ENCODE peak calls at places on chromosomes 11 and 22, in four cellular contexts. S is GM12878, D is WTC11, O is K562. Y is an unnamed sample.
A peak's percentile ranks its signal among the peaks of the same experiment; 100 is the strongest.

GRCh38 chr11:60788401-60789110 is 3.4 kb downstream of the MS4A10 start:
- DNase-seq in D (no peak), S (no peak), O (no peak), Y (no peak)

GRCh38 chr11:45788887-45789286 is 16.1 kb upstream of the SLC35C1 start:
- DNase-seq in D (no peak), O (no peak), S (no peak), Y (no peak)

GRCh38 chr11:32087602-32088001 is 3.3 kb upstream of the RCN1 start:
- DNase-seq in S (no peak), D (no peak), O (no peak), Y (no peak)

GRCh38 chr11:93704237-93704636 is 37.1 kb downstream of the TAF1D start:
- DNase-seq in O (no peak), S (no peak), D (peak; percentile 17), Y (peak; percentile 4)

GRCh38 chr11:15884131-15884530 is 472.2 kb downstream of the SOX6 start:
- DNase-seq in O (no peak), D (no peak), S (no peak), Y (no peak)

GRCh38 chr22:31753005-31753633 is 700 bp upstream of the DEPDC5 start:
- DNase-seq in O (peak; percentile 70), D (peak; percentile 84), S (no peak), Y (peak; percentile 87)

GRCh38 chr11:114317738-114318137 is 21.5 kb downstream of the NNMT start:
- DNase-seq in S (no peak), O (peak; percentile 53), D (peak; percentile 65), Y (no peak)

GRCh38 chr11:132346558-132347148 is 976.2 kb downstream of the NTM start:
- DNase-seq in O (no peak), D (no peak), S (no peak), Y (no peak)

GRCh38 chr11:93840981-93841380 is 9.4 kb downstream of the VSTM5 start:
- DNase-seq in D (no peak), S (no peak), O (no peak), Y (no peak)

GRCh38 chr11:76610871-76611475 is 59.6 kb downstream of the LRRC32 start:
- DNase-seq in S (no peak), D (no peak), O (no peak), Y (no peak)

GRCh38 chr22:48103126-48103875 is 1340.9 kb downstream of the TBC1D22A start:
- DNase-seq in D (no peak), S (no peak), O (no peak), Y (no peak)

GRCh38 chr11:14310696-14311095 is 48.3 kb downstream of the RRAS2 start:
- DNase-seq in D (no peak), O (no peak), S (no peak), Y (no peak)

GRCh38 chr11:102603091-102603490 is 22.0 kb downstream of the MMP20 start:
- DNase-seq in D (no peak), O (no peak), S (no peak), Y (peak; percentile 98)

GRCh38 chr11:129992161-129992944 is 10.3 kb downstream of the PRDM10 start:
- DNase-seq in D (peak; percentile 66), S (no peak), O (peak; percentile 73), Y (peak; percentile 82)

GRCh38 chr11:13335319-13335718 is 57.7 kb downstream of the BMAL1 start:
- DNase-seq in D (peak; percentile 83), S (no peak), O (peak; percentile 65), Y (peak; percentile 49)

GRCh38 chr11:68825603-68826002 is 16.1 kb downstream of the CPT1A start:
- DNase-seq in D (peak; percentile 62), S (no peak), O (peak; percentile 37), Y (peak; percentile 58)

GRCh38 chr11:111448420-111448819 is 63.8 kb downstream of the BTG4 start:
- DNase-seq in D (no peak), S (no peak), O (no peak), Y (no peak)

GRCh38 chr22:33918676-33919590 is 1.3 kb downstream of the LARGE1 start:
- DNase-seq in S (no peak), O (no peak), D (peak; percentile 23), Y (peak; percentile 26)

GRCh38 chr11:18203723-18204122 is 31.1 kb downstream of the MRGPRX4 start:
- DNase-seq in O (peak; percentile 59), S (no peak), D (peak; percentile 55), Y (peak; percentile 31)

GRCh38 chr11:6563667-6564066 is 39.7 kb downstream of the RRP8 start:
- DNase-seq in O (no peak), S (no peak), D (no peak), Y (no peak)

GRCh38 chr22:29628982-29629381 is 25.5 kb downstream of the NF2 start:
- DNase-seq in D (no peak), O (no peak), S (no peak), Y (no peak)

GRCh38 chr11:116871248-116871647 is 33.8 kb upstream of the APOA1 start:
- DNase-seq in D (no peak), S (no peak), O (no peak), Y (no peak)

GRCh38 chr11:56917708-56918450 is 70.8 kb upstream of the OR5AK2 start:
- DNase-seq in S (no peak), O (no peak), D (no peak), Y (no peak)

GRCh38 chr11:11463397-11463796 is 110.3 kb upstream of the CSNK2A3 start:
- DNase-seq in S (no peak), D (no peak), O (no peak), Y (no peak)

GRCh38 chr11:122232985-122233384 is 117.0 kb upstream of the BLID start:
- DNase-seq in D (no peak), O (no peak), S (no peak), Y (no peak)

GRCh38 chr22:49947296-49947622 is 13.3 kb upstream of the PIM3 start:
- DNase-seq in O (no peak), D (no peak), S (no peak), Y (no peak)

GRCh38 chr11:105489431-105489830 is 120.4 kb upstream of the GRIA4 start:
- DNase-seq in D (no peak), O (no peak), S (no peak), Y (no peak)

GRCh38 chr11:40421187-40421586 is 1038.3 kb downstream of the LRRC4C start:
- DNase-seq in S (no peak), D (no peak), O (no peak), Y (no peak)

GRCh38 chr22:28711820-28712777 is 29.5 kb downstream of the CHEK2 start:
- DNase-seq in D (no peak), O (no peak), S (no peak), Y (peak; percentile 97)

GRCh38 chr11:72421351-72421750 is 13.0 kb downstream of the CLPB start:
- DNase-seq in S (no peak), D (no peak), O (no peak), Y (no peak)

GRCh38 chr11:15897211-15897960 is 459.0 kb downstream of the SOX6 start:
- DNase-seq in D (no peak), S (no peak), O (no peak), Y (no peak)

GRCh38 chr11:85627998-85628770 is at the start of gene TMEM126B:
- DNase-seq in O (peak; percentile 91), D (peak; percentile 97), S (peak; percentile 84), Y (peak; percentile 95)

GRCh38 chr11:85627332-85627997 is at the start of gene DLG2:
- DNase-seq in S (no peak), D (no peak), O (no peak), Y (no peak)

GRCh38 chr11:85626496-85626895 is 648 bp downstream of the DLG2 start:
- DNase-seq in O (no peak), S (no peak), D (no peak), Y (no peak)

GRCh38 chr11:85634747-85635146 is 6.4 kb downstream of the TMEM126B start:
- DNase-seq in O (no peak), D (no peak), S (no peak), Y (peak; percentile 11)

DNA sequence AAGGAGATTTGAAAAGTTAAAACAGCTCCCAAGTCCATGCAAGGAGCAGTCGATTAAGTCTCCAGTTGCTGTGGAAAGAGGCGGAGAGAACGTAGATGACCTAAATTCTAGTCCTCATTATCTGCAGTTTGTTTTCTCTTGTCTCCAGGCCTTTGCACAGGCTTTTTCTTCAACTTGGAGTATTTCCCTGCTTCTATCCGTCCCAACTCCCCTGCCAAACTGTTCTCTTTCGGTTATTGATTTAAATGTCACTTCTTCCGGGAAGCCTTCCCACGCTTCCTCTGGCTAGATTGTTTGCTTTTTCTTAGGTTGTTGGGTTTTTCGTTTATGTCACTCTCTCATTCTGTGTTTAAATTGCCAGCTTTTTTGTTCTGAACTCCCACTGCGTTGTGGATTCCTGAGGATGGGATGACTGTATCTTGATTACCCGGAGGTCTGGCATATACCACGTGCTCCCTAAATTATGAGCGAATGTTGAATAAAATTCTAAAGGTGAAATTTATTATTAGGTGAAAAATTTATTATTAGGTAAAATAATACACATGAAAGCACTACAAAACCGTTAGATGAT is 463 bp downstream of the TMEM126B start:
- DNase-seq in D (no peak), O (no peak), S (no peak), Y (peak; percentile 9)
- TF ChIP-seq ATF2 in D (no peak), O (no peak), S (no peak), Y (no peak)

DNA sequence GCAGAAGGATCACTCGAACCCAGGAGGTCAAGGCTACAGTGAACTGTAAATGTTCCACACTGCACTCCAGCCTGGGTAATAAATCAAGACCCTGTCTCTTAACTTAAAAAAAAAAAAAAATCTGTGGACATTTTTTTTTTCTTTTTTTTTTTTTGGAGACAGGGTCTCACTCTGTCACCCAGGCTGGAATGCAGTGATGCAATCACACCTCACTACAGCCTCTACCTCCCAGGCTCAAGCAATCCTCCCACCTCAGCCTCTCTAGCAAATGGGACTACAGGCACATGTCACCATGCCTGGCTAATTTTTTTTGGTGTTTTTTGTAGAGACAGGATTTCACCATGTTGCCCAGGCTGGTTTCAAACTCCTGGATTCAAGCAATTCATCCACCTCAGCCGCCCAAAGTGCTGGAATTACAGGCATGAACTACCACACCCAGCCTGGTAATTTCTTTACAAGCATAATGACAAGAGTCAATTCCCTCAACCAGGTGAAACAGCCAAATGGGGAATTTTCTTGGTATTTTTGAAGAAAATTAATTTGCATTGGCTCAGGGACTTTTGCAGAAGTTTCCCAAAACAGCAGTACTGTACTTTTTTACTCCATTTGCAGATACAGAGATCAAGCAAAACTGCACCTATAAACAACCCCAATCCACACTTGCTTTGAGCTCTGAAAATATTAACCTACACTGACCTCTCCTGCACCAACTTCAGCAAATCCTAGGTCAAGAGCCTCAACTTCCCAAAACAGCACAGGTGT is 44.0 kb downstream of the MRTFA start:
- DNase-seq in D (no peak), O (no peak), S (peak; percentile 64), Y (no peak)
- TF ChIP-seq ETV6 in D (no peak), O (no peak), S (no peak), Y (no peak)

GRCh38 chr11:1888347-1888753 is 3.3 kb downstream of the PRR33 start:
- DNase-seq in O (no peak), S (no peak), D (no peak), Y (no peak)

GRCh38 chr11:1889527-1889930 is 2.2 kb downstream of the PRR33 start:
- DNase-seq in D (no peak), O (no peak), S (no peak), Y (no peak)

GRCh38 chr11:1887451-1888346 is 4.0 kb downstream of the PRR33 start:
- DNase-seq in S (no peak), D (no peak), O (no peak), Y (no peak)

GRCh38 chr11:1889941-1890855 is 1.5 kb downstream of the PRR33 start:
- DNase-seq in D (no peak), S (no peak), O (peak; percentile 9), Y (no peak)

GRCh38 chr11:1888811-1889526 is 2.7 kb downstream of the PRR33 start:
- DNase-seq in D (no peak), O (no peak), S (no peak), Y (no peak)
- TF ChIP-seq ATF2 in D (no peak), O (no peak), S (no peak), Y (no peak)

GRCh38 chr11:128908391-128909246 is 17.5 kb downstream of the KCNJ5 start:
- DNase-seq in O (no peak), S (no peak), D (no peak), Y (no peak)
- TF ChIP-seq ETV6 in O (no peak), S (no peak), D (no peak), Y (no peak)